ENCODE peak calls at places on chromosome 3, in four cellular contexts. W is transverse colon, M is ovary, F is NB4. U is an unnamed sample.

GRCh38 chr3:39383190-39383912 is at the start of gene SLC25A38:
- DNase-seq in W (peak; percentile 85), M (peak; percentile 76), F (peak; percentile 94), U (peak; percentile 75)

GRCh38 chr3:22928716-22929115 is 274.4 kb upstream of the UBE2E2 start:
- DNase-seq in W (no peak), M (peak; percentile 63), F (no peak), U (no peak)

GRCh38 chr3:126960604-126960995 is 22.3 kb upstream of the PLXNA1 start:
- DNase-seq in W (no peak), M (peak; percentile 37), F (no peak), U (no peak)

GRCh38 chr3:151228291-151229125 is 25.5 kb upstream of the GPR171 start:
- DNase-seq in W (no peak), M (no peak), F (peak; percentile 20), U (no peak)

GRCh38 chr3:18500322-18500721 is 75.2 kb upstream of the SATB1 start:
- DNase-seq in W (no peak), M (no peak), F (no peak), U (no peak)

GRCh38 chr3:89702404-89702803 is 595.0 kb downstream of the EPHA3 start:
- DNase-seq in W (no peak), M (no peak), F (no peak), U (no peak)

GRCh38 chr3:16516695-16517481 is 3.4 kb upstream of the RFTN1 start:
- DNase-seq in W (no peak), M (peak; percentile 69), F (no peak), U (peak; percentile 48)

GRCh38 chr3:16741890-16742289 is 136.7 kb upstream of the DAZL start:
- DNase-seq in W (no peak), M (no peak), F (no peak), U (no peak)

GRCh38 chr3:108377384-108377783 is 81.0 kb downstream of the HHLA2 start:
- DNase-seq in W (no peak), M (no peak), F (no peak), U (no peak)

GRCh38 chr3:119294889-119295769 is 946 bp downstream of the ARHGAP31 start:
- DNase-seq in W (peak; percentile 48), M (peak; percentile 47), F (peak; percentile 61), U (peak; percentile 23)

GRCh38 chr3:44100298-44100695 is 141.4 kb upstream of the TOPAZ1 start:
- DNase-seq in W (no peak), M (no peak), F (no peak), U (no peak)

GRCh38 chr3:43178891-43179366 is 73.0 kb upstream of the POMGNT2 start:
- DNase-seq in W (peak; percentile 78), M (no peak), F (peak; percentile 42), U (peak; percentile 61)

GRCh38 chr3:113212155-113212844 is 943 bp downstream of the BOC start:
- DNase-seq in W (no peak), M (peak; percentile 57), F (peak; percentile 61), U (peak; percentile 39)

GRCh38 chr3:81799403-81799802 is 38.0 kb upstream of the GBE1 start:
- DNase-seq in W (no peak), M (no peak), F (no peak), U (no peak)

GRCh38 chr3:186821429-186822367 is 15.4 kb upstream of the RFC4 start:
- DNase-seq in W (no peak), M (no peak), F (peak; percentile 72), U (no peak)

GRCh38 chr3:4745240-4745620 is 234.0 kb upstream of the BHLHE40 start:
- DNase-seq in W (no peak), M (no peak), F (no peak), U (no peak)

GRCh38 chr3:163327086-163327485 is 1751.2 kb downstream of the SI start:
- DNase-seq in W (no peak), M (no peak), F (no peak), U (no peak)

GRCh38 chr3:58519668-58520402 is 17.2 kb downstream of the ACOX2 start:
- DNase-seq in W (no peak), M (no peak), F (no peak), U (no peak)

GRCh38 chr3:185924375-185924774 is 13.4 kb downstream of the TRA2B start:
- DNase-seq in W (no peak), M (no peak), F (no peak), U (no peak)

GRCh38 chr3:135229018-135229495 is 434.0 kb downstream of the EPHB1 start:
- DNase-seq in W (no peak), M (no peak), F (peak; percentile 39), U (no peak)

GRCh38 chr3:179876440-179876839 is 160.3 kb downstream of the PEX5L start:
- DNase-seq in W (no peak), M (no peak), F (no peak), U (no peak)

GRCh38 chr3:98791341-98792325 is 28.5 kb downstream of the ST3GAL6 start:
- DNase-seq in W (no peak), M (no peak), F (no peak), U (no peak)

GRCh38 chr3:17717411-17717810 is 25.0 kb downstream of the TBC1D5 start:
- DNase-seq in W (no peak), M (no peak), F (no peak), U (no peak)

GRCh38 chr3:94036909-94037507 is 8.6 kb upstream of the STX19 start:
- DNase-seq in W (no peak), M (no peak), F (peak; percentile 22), U (peak; percentile 12)

GRCh38 chr3:94303897-94304296 is 241.0 kb downstream of the NSUN3 start:
- DNase-seq in W (no peak), M (no peak), F (no peak), U (no peak)

GRCh38 chr3:127775398-127776109 is 46.8 kb downstream of the MGLL start:
- DNase-seq in W (no peak), M (peak; percentile 30), F (peak; percentile 42), U (no peak)

DNA sequence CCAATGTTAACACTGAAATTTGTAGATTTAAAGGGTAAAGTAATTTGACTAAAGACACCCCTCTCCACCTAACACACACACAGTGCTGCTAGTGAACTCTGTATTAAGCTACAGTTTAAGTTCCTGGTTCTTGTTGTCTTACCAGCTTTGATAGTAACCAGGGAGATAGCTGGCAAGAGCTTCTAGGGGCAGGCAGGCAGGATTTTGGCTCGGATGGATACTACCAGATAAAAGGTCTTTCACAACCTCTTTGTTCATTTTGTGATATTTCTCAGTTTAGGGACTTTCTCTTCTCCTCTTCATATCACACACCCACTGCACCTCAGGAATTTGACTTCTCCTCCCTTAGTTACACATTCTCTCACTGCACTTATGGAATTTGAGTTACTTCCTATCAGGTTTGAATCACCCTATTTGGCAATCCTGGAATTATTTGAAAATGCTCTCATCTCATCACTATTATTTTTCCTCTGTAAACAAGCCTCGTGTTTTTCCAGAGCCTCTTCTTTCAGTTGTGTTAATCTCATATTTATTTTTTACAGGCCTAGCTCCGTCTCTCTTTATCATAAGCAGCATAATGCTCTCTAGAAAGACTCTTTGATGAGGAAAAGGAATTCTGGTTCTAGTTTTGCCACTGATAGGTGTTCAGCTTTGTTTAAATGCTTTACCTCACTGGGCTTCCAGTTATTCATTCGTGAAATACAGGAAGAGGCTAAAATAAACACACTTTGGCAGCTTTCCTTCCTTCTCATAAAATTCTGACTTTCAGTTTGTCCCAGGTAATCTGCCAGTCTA is 23.0 kb upstream of the CLDN1 start:
- DNase-seq in W (no peak), M (peak; percentile 29), F (no peak), U (no peak)
- TF ChIP-seq POLR2A in W (no peak), M (no peak), F (no peak), U (no peak)

GRCh38 chr3:178537123-178537754 is 1.0 kb downstream of the KCNMB2 start:
- DNase-seq in W (no peak), M (no peak), F (no peak), U (no peak)

GRCh38 chr3:178532414-178532813 is 3.8 kb upstream of the KCNMB2 start:
- DNase-seq in W (no peak), M (no peak), F (no peak), U (no peak)

GRCh38 chr3:178540184-178540583 is 3.9 kb downstream of the KCNMB2 start:
- DNase-seq in W (no peak), M (no peak), F (no peak), U (no peak)

GRCh38 chr3:178538065-178538464 is 1.8 kb downstream of the KCNMB2 start:
- DNase-seq in W (no peak), M (no peak), F (no peak), U (no peak)

DNA sequence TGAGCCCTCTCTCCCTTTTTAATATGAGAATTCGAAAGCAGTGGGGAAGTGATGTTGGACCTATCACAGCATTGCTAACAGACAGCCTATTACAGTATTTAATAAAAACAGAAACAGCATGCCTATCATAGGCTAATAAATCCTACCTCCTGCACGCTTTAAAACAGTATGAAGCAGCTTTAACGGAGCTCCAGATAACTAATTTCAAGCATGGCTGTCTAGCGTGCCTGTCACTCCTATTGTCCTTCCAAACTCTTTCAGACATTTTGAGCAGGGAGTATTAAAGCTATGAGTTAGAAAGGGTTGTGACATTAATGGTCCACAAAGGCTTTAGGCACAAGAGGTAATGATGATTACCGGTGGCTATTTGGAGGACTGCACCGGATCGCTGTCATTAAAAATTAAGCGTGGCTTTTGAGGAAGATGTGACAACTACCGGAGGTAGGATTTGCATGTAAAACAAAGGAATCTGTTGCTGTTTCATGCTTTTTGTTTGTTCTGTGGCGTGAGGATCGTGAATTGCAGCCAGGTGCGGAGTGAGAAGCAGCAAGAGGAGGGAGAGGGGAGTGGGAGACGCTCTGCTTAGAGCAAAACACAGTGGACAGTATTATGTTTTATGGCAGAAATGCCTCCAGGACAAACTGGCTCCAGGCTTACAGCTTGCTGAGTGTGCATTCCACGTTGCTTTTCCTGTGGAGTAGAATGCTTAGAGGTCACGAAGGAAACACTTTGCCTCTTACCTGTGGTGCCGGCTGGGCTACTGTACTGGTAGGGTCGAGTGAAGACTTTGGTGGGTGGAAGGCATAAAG is at the start of gene KCNMB2:
- DNase-seq in W (no peak), M (no peak), F (no peak), U (no peak)
- TF ChIP-seq POLR2A in W (no peak), M (no peak), F (no peak), U (no peak)

GRCh38 chr3:123584988-123585937 is at the start of gene HACD2:
- DNase-seq in W (peak; percentile 98), M (peak; percentile 94), F (peak; percentile 97), U (peak; percentile 77)
- TF ChIP-seq POLR2A in W (peak; percentile 96), M (peak; percentile 44), F (peak; percentile 70), U (peak; percentile 90)

GRCh38 chr3:9014189-9014588 is 50.9 kb upstream of the RAD18 start:
- DNase-seq in W (no peak), M (no peak), F (no peak), U (no peak)

GRCh38 chr3:9019244-9019961 is 56.1 kb upstream of the RAD18 start:
- DNase-seq in W (no peak), M (no peak), F (no peak), U (no peak)

GRCh38 chr3:9013782-9014181 is 50.5 kb upstream of the RAD18 start:
- DNase-seq in W (no peak), M (no peak), F (no peak), U (no peak)

GRCh38 chr3:9012521-9012920 is 49.2 kb upstream of the RAD18 start:
- DNase-seq in W (no peak), M (no peak), F (peak; percentile 18), U (no peak)

GRCh38 chr3:9015250-9015649 is 52.0 kb upstream of the RAD18 start:
- DNase-seq in W (no peak), M (no peak), F (no peak), U (no peak)
- TF ChIP-seq POLR2A in W (no peak), M (no peak), F (no peak), U (no peak)

GRCh38 chr3:24494616-24495333 is at the start of gene THRB:
- DNase-seq in W (peak; percentile 77), M (peak; percentile 56), F (no peak), U (no peak)
- TF ChIP-seq POLR2A in W (peak; percentile 86), M (no peak), F (no peak), U (no peak)

GRCh38 chr3:11591401-11592266 is 52.1 kb downstream of the VGLL4 start:
- DNase-seq in W (no peak), M (peak; percentile 65), F (no peak), U (peak; percentile 40)
- TF ChIP-seq POLR2A in W (no peak), M (no peak), F (no peak), U (no peak)

GRCh38 chr3:66220602-66221377 is at the start of gene SLC25A26:
- DNase-seq in W (peak; percentile 96), M (peak; percentile 94), F (peak; percentile 95), U (peak; percentile 85)
- TF ChIP-seq POLR2A in W (peak; percentile 72), M (no peak), F (peak; percentile 59), U (peak; percentile 61)

U was measured in H54.